ENCODE peak calls at places on chromosomes 3 and 15, in ten cellular contexts. H is foreskin fibroblast; Q is CD8-positive, alpha-beta T cell; S is esophagus squamous epithelium; G is OCI-M1; P is cardiac fibroblast; C is Peyer's patch; K is CD8-positive, alpha-beta memory T cell; N is NCI-H510A treated with DMSO at 0.1 percent for 48 hours; L is GM23338. A is an unnamed sample.

GRCh38 chr15:61549727-61550126 is 320.6 kb upstream of the RORA start:
- DNase-seq in H (no peak), Q (no peak), S (no peak), G (no peak), P (no peak), C (no peak), K (no peak), N (no peak), L (no peak), A (no peak)

GRCh38 chr15:24954783-24955548 is at the start of the genes SNRPN and SNURF:
- DNase-seq in H (peak; percentile 72), Q (peak; percentile 43), S (peak; percentile 20), G (peak; percentile 43), P (peak; percentile 78), C (peak; percentile 74), K (peak; percentile 82), N (peak; percentile 3), L (peak; percentile 76), A (peak; percentile 85)

GRCh38 chr15:50675524-50676144 is 11.0 kb downstream of the TRPM7 start:
- DNase-seq in H (peak; percentile 13), Q (no peak), S (no peak), G (peak; percentile 63), P (peak; percentile 64), C (no peak), K (no peak), N (peak; percentile 2), L (peak; percentile 30), A (no peak)

GRCh38 chr3:138898301-138898700 is 48.6 kb downstream of the FOXL2 start:
- DNase-seq in H (peak; percentile 28), Q (no peak), S (no peak), G (no peak), P (peak; percentile 90), C (no peak), K (no peak), N (no peak), L (no peak), A (no peak)

GRCh38 chr3:161500057-161500836 is 3.6 kb downstream of the OTOL1 start:
- DNase-seq in H (no peak), Q (no peak), S (no peak), G (no peak), P (no peak), C (no peak), K (no peak), N (no peak), L (no peak), A (no peak)

GRCh38 chr3:58659051-58659675 is 7.4 kb downstream of the FAM3D start:
- DNase-seq in H (no peak), Q (no peak), S (no peak), G (peak; percentile 2), P (peak; percentile 66), C (peak; percentile 46), K (no peak), N (no peak), L (peak; percentile 82), A (no peak)

GRCh38 chr15:66459818-66460615 is 37.5 kb downstream of the SNAPC5 start:
- DNase-seq in H (no peak), Q (no peak), S (no peak), G (no peak), P (no peak), C (no peak), K (no peak), N (no peak), L (no peak), A (no peak)

GRCh38 chr3:111715911-111716523 is 120.9 kb upstream of the ZBED2 start:
- DNase-seq in H (no peak), Q (no peak), S (no peak), G (peak; percentile 52), P (peak; percentile 74), C (no peak), K (no peak), N (no peak), L (peak; percentile 57), A (peak; percentile 45)

A was measured in right cardiac atrium.